ENCODE peak calls at places on chromosomes 4 and X, in four cellular contexts. A, L, P and Z are unnamed samples.

GRCh38 chr4:89254847-89255246 is 52.8 kb downstream of the GPRIN3 start:
- DNase-seq in L (no peak), A (no peak), P (no peak), Z (no peak)

GRCh38 chr4:140237616-140238352 is 83.8 kb upstream of the MAML3 start:
- DNase-seq in A (peak), P (no peak), L (peak), Z (peak)

GRCh38 chr4:2761035-2761923 is 5.1 kb upstream of the TNIP2 start:
- DNase-seq in L (no peak), P (no peak), A (no peak), Z (peak)

GRCh38 chr4:111605111-111605510 is 540.1 kb upstream of the FAM241A start:
- DNase-seq in A (no peak), L (no peak), P (no peak), Z (no peak)

GRCh38 chr4:4364486-4365208 is 22.3 kb upstream of the NSG1 start:
- DNase-seq in L (no peak), A (no peak), P (no peak), Z (no peak)

GRCh38 chr4:54539500-54540029 is 118.2 kb upstream of the KIT start:
- DNase-seq in A (no peak), L (peak), P (no peak), Z (no peak)

GRCh38 chr4:121408-122084 is 2.8 kb upstream of the ZNF718 start:
- DNase-seq in L (no peak), A (no peak), P (no peak), Z (no peak)

GRCh38 chrX:136598631-136599030 is 49.3 kb upstream of the CD40LG start:
- DNase-seq in P (no peak), L (no peak), A (no peak), Z (no peak)

GRCh38 chrX:150692837-150693781 is at the start of gene MTMR1:
- DNase-seq in L (peak), A (no peak), P (no peak), Z (no peak)

GRCh38 chrX:124211312-124211942 is 121.0 kb upstream of the TEX13D start:
- DNase-seq in L (no peak), P (no peak), A (no peak), Z (no peak)

GRCh38 chrX:24146283-24146865 is 3.2 kb upstream of the ZFX start:
- DNase-seq in L (no peak), A (no peak), P (no peak), Z (no peak)

GRCh38 chr4:94208268-94208667 is 603 bp downstream of the SMARCAD1 start:
- DNase-seq in A (no peak), P (no peak), L (no peak), Z (no peak)

GRCh38 chrX:15761564-15762191 is 23.6 kb downstream of the CA5B start:
- DNase-seq in L (no peak), P (no peak), A (no peak), Z (no peak)

GRCh38 chrX:47644557-47645091 is 5.7 kb downstream of the ELK1 start:
- DNase-seq in P (no peak), A (no peak), L (no peak), Z (no peak)

GRCh38 chrX:12304261-12304660 is 166.0 kb downstream of the FRMPD4 start:
- DNase-seq in L (no peak), P (no peak), A (no peak), Z (no peak)

GRCh38 chr4:74391346-74391745 is 26.4 kb downstream of the EREG start:
- DNase-seq in P (no peak), A (no peak), L (no peak), Z (no peak)

GRCh38 chr4:74389494-74389893 is 24.5 kb downstream of the EREG start:
- DNase-seq in L (no peak), P (no peak), A (no peak), Z (no peak)

GRCh38 chr4:74394476-74395136 is 29.7 kb downstream of the EREG start:
- DNase-seq in A (no peak), P (no peak), L (no peak), Z (no peak)

GRCh38 chr4:74390677-74391076 is 25.7 kb downstream of the EREG start:
- DNase-seq in P (no peak), A (no peak), L (no peak), Z (no peak)

DNA sequence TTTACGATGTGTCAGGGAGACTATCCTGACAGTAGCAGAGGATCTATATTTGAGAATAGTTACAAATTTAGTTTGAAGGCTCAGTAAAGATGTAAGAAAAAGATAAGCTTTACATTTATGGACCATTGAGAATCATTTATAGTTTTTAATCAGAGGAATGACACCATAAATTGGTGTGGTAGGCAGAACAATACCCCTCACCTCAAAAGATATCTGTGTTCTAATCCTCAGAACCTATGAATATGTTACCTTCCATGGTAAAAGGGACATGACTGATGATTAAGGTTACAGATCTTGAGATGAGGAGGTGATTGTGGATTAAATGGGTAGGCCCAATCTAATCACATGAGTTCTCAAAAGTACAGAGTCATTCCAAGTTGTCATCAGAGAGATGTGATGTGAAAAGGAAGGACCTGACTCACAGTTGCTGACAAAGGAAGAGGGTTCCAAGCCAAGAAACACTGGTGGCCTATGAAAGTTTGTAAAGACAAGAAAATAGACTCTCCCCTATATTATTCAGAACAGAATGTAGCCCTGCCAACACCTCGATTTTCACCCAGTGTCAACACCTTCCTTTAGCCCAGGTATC is 27.0 kb downstream of the EREG start:
- DNase-seq in P (no peak), L (no peak), A (no peak), Z (no peak)
- H3K27ac ChIP-seq in P (no peak), L (no peak), A (no peak), Z (no peak)

GRCh38 chr4:98030059-98030458 is 113.2 kb downstream of the STPG2 start:
- DNase-seq in L (no peak), A (no peak), P (no peak), Z (no peak)
- H3K4me3 ChIP-seq in L (no peak), A (no peak), P (no peak), Z (no peak)

GRCh38 chrX:40687169-40687568 is 39.8 kb upstream of the CXorf38 start:
- DNase-seq in A (no peak), L (no peak), P (no peak), Z (no peak)
- H3K27ac ChIP-seq in A (no peak), L (no peak), P (no peak), Z (no peak)

GRCh38 chr4:173821851-173822250 is 291.8 kb upstream of the HAND2 start:
- DNase-seq in P (no peak), A (no peak), L (no peak), Z (no peak)
- H3K4me3 ChIP-seq in P (no peak), A (no peak), L (no peak), Z (no peak)

GRCh38 chr4:173489514-173489913 is 40.5 kb downstream of the HAND2 start:
- DNase-seq in P (no peak), A (no peak), L (no peak), Z (no peak)

GRCh38 chr4:173490817-173491518 is 39.1 kb downstream of the HAND2 start:
- DNase-seq in A (no peak), L (no peak), P (peak), Z (no peak)

GRCh38 chr4:173488656-173489055 is 41.4 kb downstream of the HAND2 start:
- DNase-seq in A (no peak), P (no peak), L (no peak), Z (no peak)

GRCh38 chr4:173492315-173492714 is 37.7 kb downstream of the HAND2 start:
- DNase-seq in A (no peak), L (no peak), P (peak), Z (no peak)

DNA sequence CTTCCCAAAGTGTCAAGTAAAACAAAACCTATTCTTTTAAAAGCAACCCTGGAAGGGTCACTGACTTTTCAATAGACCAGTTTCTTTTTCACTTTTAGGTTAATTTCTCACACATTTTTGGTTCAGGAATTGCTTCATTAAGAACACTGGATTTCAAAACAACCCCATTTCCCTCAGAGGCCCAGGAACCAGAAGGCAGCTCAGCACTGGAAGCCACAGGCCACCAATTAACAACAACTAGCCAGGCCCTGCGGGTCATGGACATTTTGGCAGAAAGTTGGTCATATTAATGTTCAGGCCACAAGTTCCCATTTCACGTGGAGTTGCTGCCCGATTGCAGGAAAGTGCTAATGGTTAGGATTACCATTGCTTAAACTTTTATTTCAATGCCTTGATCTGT is 39.8 kb downstream of the HAND2 start:
- DNase-seq in L (no peak), A (no peak), P (peak), Z (no peak)
- H3K27ac ChIP-seq in L (peak), A (peak), P (no peak), Z (no peak)

GRCh38 chr4:132330994-132331393 is 818.1 kb upstream of the PCDH10 start:
- DNase-seq in A (no peak), L (no peak), P (no peak), Z (no peak)

GRCh38 chr4:132334081-132334480 is 815.0 kb upstream of the PCDH10 start:
- DNase-seq in A (no peak), P (no peak), L (no peak), Z (no peak)

GRCh38 chr4:132328761-132329160 is 820.3 kb upstream of the PCDH10 start:
- DNase-seq in A (no peak), L (no peak), P (no peak), Z (no peak)

GRCh38 chr4:132332932-132333722 is 816.0 kb upstream of the PCDH10 start:
- DNase-seq in L (no peak), A (no peak), P (no peak), Z (no peak)

DNA sequence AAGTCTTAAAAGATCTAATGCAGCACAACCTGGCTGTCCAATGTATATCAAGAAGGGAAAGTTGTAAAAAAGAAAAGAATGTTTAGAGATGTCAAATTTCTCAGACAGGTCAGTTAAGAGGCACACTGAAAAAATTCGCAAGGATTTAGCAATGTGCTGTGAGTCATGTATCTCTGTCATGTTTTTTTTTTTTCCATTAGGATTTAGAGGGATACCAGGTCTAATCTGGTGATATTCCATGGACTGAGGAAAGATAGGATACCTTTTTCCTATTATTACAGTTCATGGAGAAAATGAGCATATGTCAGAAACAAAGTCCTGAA is 815.4 kb upstream of the PCDH10 start:
- DNase-seq in P (no peak), A (no peak), L (no peak), Z (no peak)
- H3K4me3 ChIP-seq in P (no peak), A (no peak), L (no peak), Z (no peak)

GRCh38 chr4:142406051-142406549 is 440.0 kb downstream of the INPP4B start:
- DNase-seq in P (no peak), A (no peak), L (no peak), Z (no peak)
- H3K27ac ChIP-seq in P (peak), A (peak), L (peak), Z (peak)